ENCODE peak calls at places on chromosomes 11 and 22, in seven cellular contexts. One of them, this sample, is unnamed.
A peak's percentile ranks its signal among the peaks of the same experiment; 100 is the strongest.

GRCh38 chr11:12789054-12789453 is 114.8 kb downstream of the TEAD1 start:
- DNase-seq in DMS79: no peak
- DNase-seq in suprapubic skin: no peak
- DNase-seq in esophagus squamous epithelium: no peak
- DNase-seq in stomach: no peak
- DNase-seq in NCI-H1105: no peak
- DNase-seq in EH: no peak
- DNase-seq in this sample: no peak

GRCh38 chr11:134126197-134126822 is 57.4 kb downstream of the JAM3 start:
- DNase-seq in DMS79: no peak
- DNase-seq in suprapubic skin: no peak
- DNase-seq in esophagus squamous epithelium: no peak
- DNase-seq in stomach: no peak
- DNase-seq in NCI-H1105: no peak
- DNase-seq in EH: peak; percentile 97
- DNase-seq in this sample: no peak

GRCh38 chr11:123298488-123299447 is 103.7 kb upstream of the CLMP start:
- DNase-seq in DMS79: no peak
- DNase-seq in suprapubic skin: no peak
- DNase-seq in esophagus squamous epithelium: no peak
- DNase-seq in stomach: no peak
- DNase-seq in NCI-H1105: no peak
- DNase-seq in EH: no peak
- DNase-seq in this sample: no peak

GRCh38 chr11:30424851-30425250 is 101.9 kb downstream of the ARL14EP start:
- DNase-seq in DMS79: no peak
- DNase-seq in suprapubic skin: no peak
- DNase-seq in esophagus squamous epithelium: no peak
- DNase-seq in stomach: no peak
- DNase-seq in NCI-H1105: no peak
- DNase-seq in EH: no peak
- DNase-seq in this sample: no peak

GRCh38 chr11:43693069-43693468 is 12.5 kb downstream of the HSD17B12 start:
- DNase-seq in DMS79: no peak
- DNase-seq in suprapubic skin: no peak
- DNase-seq in esophagus squamous epithelium: no peak
- DNase-seq in stomach: no peak
- DNase-seq in NCI-H1105: no peak
- DNase-seq in EH: no peak
- DNase-seq in this sample: no peak

GRCh38 chr11:116927163-116927772 is 89.8 kb upstream of the APOA1 start:
- DNase-seq in DMS79: no peak
- DNase-seq in suprapubic skin: no peak
- DNase-seq in esophagus squamous epithelium: no peak
- DNase-seq in stomach: no peak
- DNase-seq in NCI-H1105: no peak
- DNase-seq in EH: no peak
- DNase-seq in this sample: no peak

GRCh38 chr11:67265633-67266423 is 445 bp upstream of the GRK2 start:
- DNase-seq in DMS79: no peak
- DNase-seq in suprapubic skin: no peak
- DNase-seq in esophagus squamous epithelium: no peak
- DNase-seq in stomach: peak; percentile 85
- DNase-seq in NCI-H1105: peak; percentile 60
- DNase-seq in EH: peak; percentile 65
- DNase-seq in this sample: peak; percentile 85

GRCh38 chr11:36361901-36362391 is 65.9 kb downstream of the PRR5L start:
- DNase-seq in DMS79: no peak
- DNase-seq in suprapubic skin: no peak
- DNase-seq in esophagus squamous epithelium: no peak
- DNase-seq in stomach: no peak
- DNase-seq in NCI-H1105: no peak
- DNase-seq in EH: peak; percentile 97
- DNase-seq in this sample: peak; percentile 74

GRCh38 chr11:6333112-6333511 is 12.8 kb upstream of the CAVIN3 start:
- DNase-seq in DMS79: no peak
- DNase-seq in suprapubic skin: no peak
- DNase-seq in esophagus squamous epithelium: no peak
- DNase-seq in stomach: no peak
- DNase-seq in NCI-H1105: peak; percentile 47
- DNase-seq in EH: peak; percentile 64
- DNase-seq in this sample: no peak

GRCh38 chr11:61972796-61973602 is 5.6 kb upstream of the FTH1 start:
- DNase-seq in DMS79: peak; percentile 35
- DNase-seq in suprapubic skin: no peak
- DNase-seq in esophagus squamous epithelium: no peak
- DNase-seq in stomach: no peak
- DNase-seq in NCI-H1105: no peak
- DNase-seq in EH: no peak
- DNase-seq in this sample: no peak

GRCh38 chr22:49585695-49586243 is 241.9 kb downstream of the BRD1 start:
- DNase-seq in DMS79: no peak
- DNase-seq in suprapubic skin: no peak
- DNase-seq in esophagus squamous epithelium: no peak
- DNase-seq in stomach: no peak
- DNase-seq in NCI-H1105: no peak
- DNase-seq in EH: no peak
- DNase-seq in this sample: no peak

GRCh38 chr11:9594267-9595046 is 21.0 kb downstream of the WEE1 start:
- DNase-seq in DMS79: no peak
- DNase-seq in suprapubic skin: peak; percentile 58
- DNase-seq in esophagus squamous epithelium: no peak
- DNase-seq in stomach: no peak
- DNase-seq in NCI-H1105: no peak
- DNase-seq in EH: peak; percentile 32
- DNase-seq in this sample: no peak

GRCh38 chr11:70625921-70626518 is 227.7 kb downstream of the CTTN start:
- DNase-seq in DMS79: no peak
- DNase-seq in suprapubic skin: no peak
- DNase-seq in esophagus squamous epithelium: no peak
- DNase-seq in stomach: no peak
- DNase-seq in NCI-H1105: no peak
- DNase-seq in EH: no peak
- DNase-seq in this sample: no peak

GRCh38 chr22:38699143-38699542 is 1.6 kb downstream of the JOSD1 start:
- DNase-seq in DMS79: no peak
- DNase-seq in suprapubic skin: no peak
- DNase-seq in esophagus squamous epithelium: no peak
- DNase-seq in stomach: no peak
- DNase-seq in NCI-H1105: no peak
- DNase-seq in EH: no peak
- DNase-seq in this sample: no peak

GRCh38 chr22:33105501-33105911 is 47.3 kb upstream of the SYN3 start:
- DNase-seq in DMS79: no peak
- DNase-seq in suprapubic skin: no peak
- DNase-seq in esophagus squamous epithelium: no peak
- DNase-seq in stomach: no peak
- DNase-seq in NCI-H1105: no peak
- DNase-seq in EH: peak; percentile 34
- DNase-seq in this sample: no peak

GRCh38 chr11:45885274-45885920 is at the start of gene MAPK8IP1:
- DNase-seq in DMS79: peak; percentile 45
- DNase-seq in suprapubic skin: no peak
- DNase-seq in esophagus squamous epithelium: no peak
- DNase-seq in stomach: peak; percentile 62
- DNase-seq in NCI-H1105: peak; percentile 77
- DNase-seq in EH: peak; percentile 52
- DNase-seq in this sample: no peak

GRCh38 chr11:45671246-45672171 is 6.1 kb upstream of the CHST1 start:
- DNase-seq in DMS79: no peak
- DNase-seq in suprapubic skin: no peak
- DNase-seq in esophagus squamous epithelium: no peak
- DNase-seq in stomach: no peak
- DNase-seq in NCI-H1105: no peak
- DNase-seq in EH: no peak
- DNase-seq in this sample: no peak

GRCh38 chr11:94853836-94854235 is 85.7 kb downstream of the AMOTL1 start:
- DNase-seq in DMS79: no peak
- DNase-seq in suprapubic skin: no peak
- DNase-seq in esophagus squamous epithelium: no peak
- DNase-seq in stomach: no peak
- DNase-seq in NCI-H1105: no peak
- DNase-seq in EH: no peak
- DNase-seq in this sample: no peak

GRCh38 chr11:134412508-134413333 is 679 bp upstream of the B3GAT1 start:
- DNase-seq in DMS79: peak; percentile 60
- DNase-seq in suprapubic skin: no peak
- DNase-seq in esophagus squamous epithelium: no peak
- DNase-seq in stomach: peak; percentile 64
- DNase-seq in NCI-H1105: peak; percentile 80
- DNase-seq in EH: no peak
- DNase-seq in this sample: no peak

GRCh38 chr11:16791494-16791961 is 53.1 kb downstream of the C11orf58 start:
- DNase-seq in DMS79: no peak
- DNase-seq in suprapubic skin: no peak
- DNase-seq in esophagus squamous epithelium: no peak
- DNase-seq in stomach: no peak
- DNase-seq in NCI-H1105: no peak
- DNase-seq in EH: peak; percentile 95
- DNase-seq in this sample: peak; percentile 89

GRCh38 chr11:47306484-47306844 is 36.5 kb downstream of the MADD start:
- DNase-seq in DMS79: no peak
- DNase-seq in suprapubic skin: no peak
- DNase-seq in esophagus squamous epithelium: no peak
- DNase-seq in stomach: no peak
- DNase-seq in NCI-H1105: no peak
- DNase-seq in EH: no peak
- DNase-seq in this sample: no peak

GRCh38 chr11:71447791-71448256 is 369 bp downstream of the DHCR7 start:
- DNase-seq in DMS79: peak; percentile 33
- DNase-seq in suprapubic skin: peak; percentile 80
- DNase-seq in esophagus squamous epithelium: no peak
- DNase-seq in stomach: peak; percentile 41
- DNase-seq in NCI-H1105: peak; percentile 79
- DNase-seq in EH: peak; percentile 30
- DNase-seq in this sample: no peak

GRCh38 chr22:22449819-22450218 is 58.7 kb downstream of the ZNF280B start:
- DNase-seq in DMS79: no peak
- DNase-seq in suprapubic skin: no peak
- DNase-seq in esophagus squamous epithelium: no peak
- DNase-seq in stomach: no peak
- DNase-seq in NCI-H1105: no peak
- DNase-seq in EH: no peak
- DNase-seq in this sample: no peak

GRCh38 chr11:26649884-26650283 is 72.0 kb downstream of the SLC5A12 start:
- DNase-seq in DMS79: peak; percentile 25
- DNase-seq in suprapubic skin: no peak
- DNase-seq in esophagus squamous epithelium: no peak
- DNase-seq in stomach: peak; percentile 58
- DNase-seq in NCI-H1105: peak; percentile 59
- DNase-seq in EH: peak; percentile 65
- DNase-seq in this sample: no peak

GRCh38 chr22:17733484-17733883 is 40.8 kb downstream of the BID start:
- DNase-seq in DMS79: no peak
- DNase-seq in suprapubic skin: no peak
- DNase-seq in esophagus squamous epithelium: no peak
- DNase-seq in stomach: no peak
- DNase-seq in NCI-H1105: no peak
- DNase-seq in EH: peak; percentile 58
- DNase-seq in this sample: no peak

GRCh38 chr11:9739108-9739507 is 75.2 kb downstream of the SWAP70 start:
- DNase-seq in DMS79: no peak
- DNase-seq in suprapubic skin: no peak
- DNase-seq in esophagus squamous epithelium: no peak
- DNase-seq in stomach: no peak
- DNase-seq in NCI-H1105: no peak
- DNase-seq in EH: no peak
- DNase-seq in this sample: no peak

GRCh38 chr22:38215156-38216038 is 13.6 kb downstream of the MAFF start:
- DNase-seq in DMS79: no peak
- DNase-seq in suprapubic skin: no peak
- DNase-seq in esophagus squamous epithelium: no peak
- DNase-seq in stomach: no peak
- DNase-seq in NCI-H1105: no peak
- DNase-seq in EH: no peak
- DNase-seq in this sample: no peak

GRCh38 chr11:57434640-57435546 is 8.0 kb upstream of the SLC43A3 start:
- DNase-seq in DMS79: peak; percentile 90
- DNase-seq in suprapubic skin: no peak
- DNase-seq in esophagus squamous epithelium: no peak
- DNase-seq in stomach: no peak
- DNase-seq in NCI-H1105: no peak
- DNase-seq in EH: peak; percentile 93
- DNase-seq in this sample: peak; percentile 69

GRCh38 chr22:21707677-21708076 is 27.9 kb downstream of the YPEL1 start:
- DNase-seq in DMS79: no peak
- DNase-seq in suprapubic skin: no peak
- DNase-seq in esophagus squamous epithelium: no peak
- DNase-seq in stomach: no peak
- DNase-seq in NCI-H1105: peak; percentile 44
- DNase-seq in EH: no peak
- DNase-seq in this sample: no peak

GRCh38 chr11:117458275-117459120 is 130.8 kb downstream of the CEP164 start:
- DNase-seq in DMS79: peak; percentile 48
- DNase-seq in suprapubic skin: peak; percentile 65
- DNase-seq in esophagus squamous epithelium: no peak
- DNase-seq in stomach: no peak
- DNase-seq in NCI-H1105: no peak
- DNase-seq in EH: no peak
- DNase-seq in this sample: no peak

GRCh38 chr11:10561043-10561818 is 7.2 kb downstream of the LYVE1 start:
- DNase-seq in DMS79: no peak
- DNase-seq in suprapubic skin: no peak
- DNase-seq in esophagus squamous epithelium: no peak
- DNase-seq in stomach: no peak
- DNase-seq in NCI-H1105: no peak
- DNase-seq in EH: no peak
- DNase-seq in this sample: no peak

GRCh38 chr11:130212431-130212961 is 52.9 kb downstream of the ST14 start:
- DNase-seq in DMS79: no peak
- DNase-seq in suprapubic skin: peak; percentile 64
- DNase-seq in esophagus squamous epithelium: no peak
- DNase-seq in stomach: peak; percentile 22
- DNase-seq in NCI-H1105: no peak
- DNase-seq in EH: no peak
- DNase-seq in this sample: no peak

GRCh38 chr11:75775056-75775455 is 6.5 kb downstream of the DGAT2 start:
- DNase-seq in DMS79: no peak
- DNase-seq in suprapubic skin: no peak
- DNase-seq in esophagus squamous epithelium: no peak
- DNase-seq in stomach: no peak
- DNase-seq in NCI-H1105: no peak
- DNase-seq in EH: no peak
- DNase-seq in this sample: no peak

GRCh38 chr11:66008468-66009101 is 3.2 kb upstream of the CST6 start:
- DNase-seq in DMS79: no peak
- DNase-seq in suprapubic skin: no peak
- DNase-seq in esophagus squamous epithelium: no peak
- DNase-seq in stomach: no peak
- DNase-seq in NCI-H1105: no peak
- DNase-seq in EH: no peak
- DNase-seq in this sample: no peak

GRCh38 chr11:4008116-4008515 is 86.5 kb upstream of the RRM1 start:
- DNase-seq in DMS79: no peak
- DNase-seq in suprapubic skin: no peak
- DNase-seq in esophagus squamous epithelium: no peak
- DNase-seq in stomach: no peak
- DNase-seq in NCI-H1105: no peak
- DNase-seq in EH: no peak
- DNase-seq in this sample: no peak

GRCh38 chr11:128886401-128887119 is 4.6 kb upstream of the KCNJ5 start:
- DNase-seq in DMS79: no peak
- DNase-seq in suprapubic skin: no peak
- DNase-seq in esophagus squamous epithelium: no peak
- DNase-seq in stomach: peak; percentile 71
- DNase-seq in NCI-H1105: peak; percentile 45
- DNase-seq in EH: no peak
- DNase-seq in this sample: no peak

GRCh38 chr11:124199702-124200101 is 16.6 kb downstream of the OR10D3 start:
- DNase-seq in DMS79: no peak
- DNase-seq in suprapubic skin: no peak
- DNase-seq in esophagus squamous epithelium: no peak
- DNase-seq in stomach: no peak
- DNase-seq in NCI-H1105: no peak
- DNase-seq in EH: no peak
- DNase-seq in this sample: no peak

GRCh38 chr22:20569059-20570058 is 61.9 kb downstream of the MED15 start:
- DNase-seq in DMS79: peak; percentile 35
- DNase-seq in suprapubic skin: no peak
- DNase-seq in esophagus squamous epithelium: no peak
- DNase-seq in stomach: peak; percentile 71
- DNase-seq in NCI-H1105: no peak
- DNase-seq in EH: peak; percentile 99
- DNase-seq in this sample: peak; percentile 63

This sample was measured in ascending aorta.